ENCODE peak calls at places on chromosomes 5 and 9, in four cellular contexts. I is left ventricle myocardium inferior, Q is tibial nerve, S is adrenal gland. T is an unnamed sample.
A peak's percentile ranks its signal among the peaks of the same experiment; 100 is the strongest.

GRCh38 chr9:133707761-133708122 is 30.4 kb downstream of the SARDH start:
- DNase-seq in S (no peak), Q (no peak), I (no peak), T (no peak)

GRCh38 chr5:124104344-124104743 is 592.4 kb downstream of the CSNK1G3 start:
- DNase-seq in I (no peak), Q (no peak), S (no peak), T (no peak)

GRCh38 chr9:97858826-97859225 is 5.8 kb downstream of the FOXE1 start:
- DNase-seq in I (no peak), Q (no peak), S (no peak), T (no peak)

GRCh38 chr9:135306699-135307098 is 172.9 kb upstream of the PPP1R26 start:
- DNase-seq in S (no peak), I (no peak), Q (no peak), T (no peak)

GRCh38 chr5:172452398-172453205 is 1.7 kb downstream of the SH3PXD2B start:
- DNase-seq in Q (peak; percentile 56), S (no peak), I (no peak), T (no peak)

GRCh38 chr5:74141053-74141452 is 499.5 kb downstream of the ENC1 start:
- DNase-seq in I (no peak), Q (no peak), S (no peak), T (no peak)

GRCh38 chr5:143826909-143827514 is 15.1 kb downstream of the HMHB1 start:
- DNase-seq in I (no peak), S (no peak), Q (no peak), T (no peak)

GRCh38 chr5:80975065-80975464 is 14.9 kb downstream of the RASGRF2 start:
- DNase-seq in I (no peak), S (no peak), Q (no peak), T (no peak)

GRCh38 chr9:92350129-92350739 is 24.5 kb downstream of the CENPP start:
- DNase-seq in S (no peak), I (no peak), Q (no peak), T (no peak)

GRCh38 chr5:2805080-2805479 is 53.6 kb upstream of the IRX2 start:
- DNase-seq in S (no peak), I (no peak), Q (no peak), T (no peak)

GRCh38 chr5:131974956-131975726 is 29.7 kb upstream of the MEIKIN start:
- DNase-seq in S (no peak), Q (no peak), I (no peak), T (no peak)

GRCh38 chr5:115586525-115587146 is 15.6 kb downstream of the TICAM2 start:
- DNase-seq in S (no peak), Q (no peak), I (no peak), T (no peak)

GRCh38 chr9:72297516-72297915 is 67.5 kb downstream of the ZFAND5 start:
- DNase-seq in S (no peak), Q (no peak), I (no peak), T (no peak)

GRCh38 chr9:72290311-72290710 is 74.7 kb downstream of the ZFAND5 start:
- DNase-seq in I (no peak), S (no peak), Q (no peak), T (no peak)

GRCh38 chr9:72294952-72295351 is 70.1 kb downstream of the ZFAND5 start:
- DNase-seq in I (no peak), S (peak; percentile 48), Q (no peak), T (no peak)

GRCh38 chr9:72292874-72293607 is 72.0 kb downstream of the ZFAND5 start:
- DNase-seq in S (no peak), Q (peak; percentile 51), I (no peak), T (no peak)

DNA sequence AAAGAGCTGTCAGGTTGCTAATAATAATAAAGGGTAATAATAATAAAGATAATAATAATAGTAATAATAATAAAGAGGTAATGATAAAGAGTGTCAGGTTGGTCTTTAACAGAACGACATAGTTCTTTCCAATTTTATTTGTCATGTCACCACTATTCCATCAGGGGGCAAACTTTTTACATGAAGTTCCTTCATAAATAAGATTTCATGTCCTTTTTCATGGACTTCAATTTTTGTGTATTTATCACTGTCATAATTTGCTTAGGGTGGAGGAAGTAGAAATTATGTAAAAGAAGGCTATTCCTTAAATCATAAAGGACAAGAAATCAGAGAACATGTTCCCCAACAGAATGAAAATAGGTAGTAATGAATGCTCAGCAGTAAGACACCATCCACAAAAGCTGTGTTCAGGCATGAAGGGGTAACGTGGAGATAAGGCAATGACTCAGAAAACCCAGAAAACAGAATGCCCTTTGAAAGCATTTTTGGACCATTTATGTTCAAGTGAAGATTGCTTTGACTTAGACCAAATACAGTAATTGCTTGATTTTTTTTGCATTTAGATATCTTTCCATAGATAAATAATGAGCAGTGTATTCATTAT is 72.7 kb downstream of the ZFAND5 start:
- DNase-seq in I (no peak), S (no peak), Q (no peak), T (no peak)
- H3K4me3 ChIP-seq in I (no peak overlapping the region), S (no peak overlapping the region), Q (no peak overlapping the region), T (no peak overlapping the region)

GRCh38 chr9:73773896-73774295 is 622.2 kb downstream of the ANXA1 start:
- DNase-seq in S (no peak), Q (no peak), I (no peak), T (no peak)
- H3K4me1 ChIP-seq in S (no peaks in the 10 kb centered on the region), Q (peaks cover 5% of the 10 kb centered on the region), I (no peaks in the 10 kb centered on the region), T (no peaks in the 10 kb centered on the region)

DNA sequence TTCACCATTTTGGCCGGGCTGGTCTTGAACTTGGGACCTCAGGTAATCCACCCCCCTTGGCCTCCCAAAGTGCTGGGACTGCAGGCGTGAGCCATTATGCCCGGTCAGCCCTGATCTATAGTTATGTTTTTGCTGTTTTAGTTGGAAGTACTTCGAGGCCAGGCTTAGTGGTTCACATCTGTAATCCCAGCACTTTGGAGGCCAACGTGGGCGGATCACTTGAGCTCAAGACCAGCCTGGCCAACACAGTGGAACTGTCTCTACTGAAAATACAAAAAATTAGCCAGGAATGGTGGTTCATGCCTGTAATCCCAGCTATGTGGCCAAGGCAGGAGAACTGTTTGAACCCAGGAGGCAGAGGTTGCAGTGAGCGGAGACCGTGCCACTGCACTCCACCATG is 2.0 kb downstream of the HSPA9 start:
- DNase-seq in Q (no peak), I (no peak), S (no peak), T (no peak)
- H3K36me3 ChIP-seq in Q (peaks cover 53% of the 10 kb centered on the region), I (peaks cover 58% of the 10 kb centered on the region), S (no peaks in the 10 kb centered on the region), T (peaks cover 59% of the 10 kb centered on the region)

GRCh38 chr5:54703091-54703490 is 185.5 kb downstream of the SNX18 start:
- DNase-seq in Q (peak; percentile 44), S (no peak), I (peak; percentile 38), T (peak; percentile 86)
- H3K4me3 ChIP-seq in Q (no peak overlapping the region), S (no peak overlapping the region), I (no peak overlapping the region), T (no peak overlapping the region)

DNA sequence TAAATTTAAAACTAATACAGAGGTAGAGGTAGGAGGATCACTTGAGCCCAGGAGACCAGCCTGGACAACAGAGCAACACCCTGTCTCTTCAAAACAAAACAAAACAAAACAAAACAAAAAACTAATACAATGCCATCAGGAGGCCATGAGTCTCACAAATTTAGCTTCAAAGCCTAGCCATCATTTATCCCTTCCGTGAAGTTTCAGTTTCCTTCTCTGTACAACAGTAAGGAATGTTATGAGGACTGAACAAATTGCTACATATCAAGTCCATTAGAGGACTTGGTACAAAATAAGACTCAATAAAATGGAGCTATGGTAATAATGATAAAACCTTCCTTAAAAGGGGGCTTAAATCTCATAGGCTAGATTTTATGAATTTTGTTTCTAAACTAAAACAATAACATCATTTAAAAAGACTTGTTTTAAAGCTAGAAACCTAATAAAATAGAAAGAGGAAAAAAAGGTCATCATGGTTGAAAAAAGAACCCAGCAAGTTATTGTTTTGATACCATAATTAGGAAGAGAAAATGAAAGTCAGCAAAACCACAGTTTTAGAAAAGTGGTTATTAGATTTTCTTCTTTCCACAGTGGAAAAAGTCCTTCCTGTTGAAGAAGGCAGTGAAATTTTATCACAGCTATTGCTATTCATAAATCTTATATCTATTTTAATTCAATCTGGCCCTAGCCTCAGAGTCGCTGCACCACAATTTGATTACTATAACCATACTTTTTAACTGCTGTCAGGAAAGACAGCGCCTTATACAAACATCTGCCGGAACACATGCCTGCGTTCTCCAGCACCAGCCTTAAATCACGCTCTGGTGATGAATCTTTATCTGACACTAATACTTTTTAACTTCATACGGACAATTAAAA is 60.5 kb downstream of the MAPKAP1 start:
- DNase-seq in I (no peak), Q (no peak), S (no peak), T (no peak)
- H3K4me1 ChIP-seq in I (peaks cover 30% of the 10 kb centered on the region), Q (peaks cover 43% of the 10 kb centered on the region), S (peaks cover 19% of the 10 kb centered on the region), T (peaks cover 35% of the 10 kb centered on the region)

DNA sequence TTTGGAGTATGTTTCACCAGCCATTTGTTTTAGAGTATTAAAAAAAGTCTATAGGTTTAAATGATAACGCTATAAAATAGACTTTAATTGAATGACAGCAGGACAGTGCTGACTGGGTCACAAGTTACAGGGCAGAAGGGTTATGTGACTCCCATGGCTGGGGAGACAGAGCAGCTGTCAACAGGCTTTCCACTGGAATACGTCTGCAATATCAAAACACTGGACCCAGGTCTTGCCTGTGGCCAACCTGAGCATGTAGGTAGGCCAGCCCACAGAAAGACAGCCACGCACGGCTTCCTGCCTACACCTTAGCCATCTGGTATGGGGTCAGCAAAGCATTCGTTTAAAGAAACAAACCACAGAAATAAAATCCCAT is 80.7 kb downstream of the OTULIN start:
- DNase-seq in Q (no peak), S (no peak), I (no peak), T (no peak)
- H3K36me3 ChIP-seq in Q (peaks cover 82% of the 10 kb centered on the region), S (no peaks in the 10 kb centered on the region), I (peaks cover 70% of the 10 kb centered on the region), T (no peaks in the 10 kb centered on the region)

T was measured in psoas muscle.